ENCODE peak calls at places on chromosomes 12 and 14, in six cellular contexts. X is pancreas, Z is Panc1, H is esophagus squamous epithelium, P is GM10248, U is aorta. L is an unnamed sample.

GRCh38 chr12:85642810-85643209 is 193.4 kb downstream of the RASSF9 start:
- DNase-seq in X (no peak), Z (no peak), H (no peak), P (no peak), U (no peak), L (no peak)

GRCh38 chr14:103729496-103730448 is 14.2 kb downstream of the ZFYVE21 start:
- DNase-seq in X (no peak), Z (no peak), H (no peak), P (no peak), U (no peak), L (no peak)

GRCh38 chr12:113111247-113111646 is 24.3 kb downstream of the RASAL1 start:
- DNase-seq in X (no peak), Z (no peak), H (no peak), P (no peak), U (no peak), L (no peak)

GRCh38 chr12:69966409-69966808 is 141.4 kb downstream of the MYRFL start:
- DNase-seq in X (no peak), Z (no peak), H (no peak), P (no peak), U (peak), L (no peak)

GRCh38 chr12:94458882-94459772 is 540 bp downstream of the CEP83 start:
- DNase-seq in X (no peak), Z (no peak), H (no peak), P (peak), U (no peak), L (no peak)

GRCh38 chr14:71451501-71451900 is 480.7 kb upstream of the RGS6 start:
- DNase-seq in X (no peak), Z (no peak), H (no peak), P (no peak), U (no peak), L (no peak)

GRCh38 chr14:56630707-56631106 is 51.1 kb downstream of the TMEM260 start:
- DNase-seq in X (no peak), Z (no peak), H (no peak), P (no peak), U (no peak), L (no peak)

GRCh38 chr12:6765048-6765633 is 1.0 kb upstream of the PTMS start:
- DNase-seq in X (no peak), Z (no peak), H (no peak), P (no peak), U (no peak), L (no peak)

GRCh38 chr14:24432259-24433131 is 2.7 kb downstream of the KHNYN start:
- DNase-seq in X (peak), Z (no peak), H (no peak), P (no peak), U (no peak), L (no peak)

GRCh38 chr14:68846466-68846865 is 53.6 kb upstream of the ZFP36L1 start:
- DNase-seq in X (no peak), Z (no peak), H (no peak), P (no peak), U (no peak), L (no peak)

GRCh38 chr14:92663049-92663448 is 85.4 kb downstream of the LGMN start:
- DNase-seq in X (no peak), Z (no peak), H (no peak), P (no peak), U (no peak), L (no peak)

GRCh38 chr14:20350860-20351259 is 7.4 kb downstream of the PARP2 start:
- DNase-seq in X (no peak), Z (no peak), H (no peak), P (no peak), U (no peak), L (no peak)

GRCh38 chr14:80584638-80585505 is 356.7 kb downstream of the CEP128 start:
- DNase-seq in X (no peak), Z (peak), H (no peak), P (no peak), U (no peak), L (no peak)

GRCh38 chr12:8078916-8079315 is 3.2 kb upstream of the NECAP1 start:
- DNase-seq in X (no peak), Z (no peak), H (no peak), P (no peak), U (no peak), L (no peak)

GRCh38 chr14:64438181-64438839 is 27.0 kb upstream of the AKAP5 start:
- DNase-seq in X (no peak), Z (no peak), H (no peak), P (no peak), U (no peak), L (no peak)

GRCh38 chr14:49621114-49621881 is 699 bp downstream of the MGAT2 start:
- DNase-seq in X (peak), Z (no peak), H (peak), P (peak), U (peak), L (peak)

GRCh38 chr14:52015411-52016030 is 26.2 kb downstream of the RTRAF start:
- DNase-seq in X (peak), Z (no peak), H (no peak), P (no peak), U (no peak), L (no peak)

GRCh38 chr12:33752854-33753253 is 269.4 kb upstream of the ALG10 start:
- DNase-seq in X (no peak), Z (no peak), H (no peak), P (no peak), U (no peak), L (no peak)

GRCh38 chr14:36676236-36676635 is 14.6 kb downstream of the PAX9 start:
- DNase-seq in X (no peak), Z (no peak), H (no peak), P (no peak), U (no peak), L (no peak)

GRCh38 chr14:61520546-61520945 is 174.8 kb upstream of the HIF1A start:
- DNase-seq in X (no peak), Z (no peak), H (no peak), P (no peak), U (no peak), L (no peak)